ENCODE peak calls at places on chromosomes 6 and 20, in five cellular contexts. I is stomach, G is H1, H is sigmoid colon, Y is HepG2. V is an unnamed sample.

GRCh38 chr20:25310268-25310920 is 62.5 kb downstream of the PYGB start:
- DNase-seq in I (peak; percentile 58), G (no peak), H (peak; percentile 85), Y (peak; percentile 99), V (peak; percentile 79)

GRCh38 chr20:20457392-20458126 is 89.7 kb downstream of the INSM1 start:
- DNase-seq in I (no peak), G (no peak), H (no peak), Y (no peak), V (no peak)

GRCh38 chr6:84093405-84094049 is 60.0 kb downstream of the MRAP2 start:
- DNase-seq in I (no peak), G (no peak), H (no peak), Y (no peak), V (no peak)

GRCh38 chr6:99334526-99335127 is 14.8 kb downstream of the FAXC start:
- DNase-seq in I (no peak), G (no peak), H (no peak), Y (peak; percentile 58), V (no peak)

GRCh38 chr6:41935190-41935569 is 6.4 kb downstream of the CCND3 start:
- DNase-seq in I (no peak), G (no peak), H (no peak), Y (no peak), V (no peak)

GRCh38 chr6:46013639-46014038 is 2.0 kb downstream of the CLIC5 start:
- DNase-seq in I (no peak), G (no peak), H (no peak), Y (no peak), V (no peak)

GRCh38 chr6:10555625-10556309 is 34.6 kb downstream of the GCNT2 start:
- DNase-seq in I (peak; percentile 51), G (peak; percentile 56), H (peak; percentile 84), Y (no peak), V (peak; percentile 77)

GRCh38 chr6:103908898-103909297 is 950.8 kb downstream of the HACE1 start:
- DNase-seq in I (no peak), G (no peak), H (no peak), Y (no peak), V (no peak)

GRCh38 chr6:111276736-111277135 is 189.4 kb downstream of the SLC16A10 start:
- DNase-seq in I (no peak), G (no peak), H (no peak), Y (no peak), V (no peak)

GRCh38 chr20:19750907-19751636 is 7.0 kb upstream of the RIN2 start:
- DNase-seq in I (no peak), G (no peak), H (no peak), Y (no peak), V (no peak)

GRCh38 chr20:51768759-51769517 is 748 bp upstream of the ATP9A start:
- DNase-seq in I (no peak), G (no peak), H (no peak), Y (no peak), V (peak; percentile 64)
- TF ChIP-seq EP300 in I (no peak), G (no peak), H (no peak), Y (no peak), V (no peak)

DNA sequence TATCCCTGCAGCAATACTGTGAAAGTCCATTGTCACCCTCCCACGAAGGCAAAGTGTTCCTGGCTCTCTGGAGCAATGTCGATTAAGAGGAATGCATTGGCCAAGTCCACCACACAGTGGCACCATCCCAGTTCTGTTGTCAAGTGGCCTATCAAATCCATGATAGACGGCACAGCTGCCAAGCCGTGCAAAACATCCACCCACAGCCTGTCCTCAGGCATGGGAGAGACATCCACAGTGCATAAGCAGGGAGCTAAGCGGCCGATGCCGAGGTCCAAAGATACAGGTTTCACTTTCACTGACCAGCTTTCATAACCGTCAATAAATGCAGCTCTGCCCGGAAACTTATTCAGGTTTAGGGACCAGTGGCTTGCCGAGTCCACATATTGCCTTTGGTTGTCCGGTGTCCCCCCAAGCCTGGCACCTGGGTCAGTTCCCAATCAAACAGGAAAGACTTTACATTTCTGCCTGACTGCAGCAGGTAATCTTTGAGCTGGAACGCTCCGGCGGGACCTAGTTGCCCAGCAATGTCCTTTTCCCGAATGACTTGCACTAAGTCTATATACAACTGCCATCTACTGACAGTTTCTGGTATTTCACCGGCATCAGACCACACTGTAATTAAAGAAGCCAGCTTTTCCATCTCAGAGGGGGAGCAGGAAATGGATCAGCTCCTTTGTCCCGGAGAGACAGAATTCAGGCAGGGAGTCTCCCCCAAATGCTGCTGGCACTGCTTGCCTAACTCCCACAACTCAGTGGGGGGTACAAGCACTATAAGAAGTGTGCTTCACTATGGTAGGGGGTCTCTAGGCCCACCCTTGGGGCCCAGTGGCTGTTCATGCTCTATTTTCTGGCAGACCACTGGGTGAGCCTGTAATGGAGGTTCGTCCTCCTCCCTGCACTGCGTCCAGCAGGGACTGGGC is 6.3 kb downstream of the ZKSCAN3 start:
- DNase-seq in I (peak; percentile 81), G (peak; percentile 62), H (peak; percentile 88), Y (peak; percentile 90), V (peak; percentile 86)
- H3K27ac ChIP-seq in I (peak overlapping the region; percentile 89), G (peak overlapping the region; percentile 53), H (peak overlapping the region; percentile 84), Y (peak overlapping the region; percentile 75), V (peak overlapping the region; percentile 83)

DNA sequence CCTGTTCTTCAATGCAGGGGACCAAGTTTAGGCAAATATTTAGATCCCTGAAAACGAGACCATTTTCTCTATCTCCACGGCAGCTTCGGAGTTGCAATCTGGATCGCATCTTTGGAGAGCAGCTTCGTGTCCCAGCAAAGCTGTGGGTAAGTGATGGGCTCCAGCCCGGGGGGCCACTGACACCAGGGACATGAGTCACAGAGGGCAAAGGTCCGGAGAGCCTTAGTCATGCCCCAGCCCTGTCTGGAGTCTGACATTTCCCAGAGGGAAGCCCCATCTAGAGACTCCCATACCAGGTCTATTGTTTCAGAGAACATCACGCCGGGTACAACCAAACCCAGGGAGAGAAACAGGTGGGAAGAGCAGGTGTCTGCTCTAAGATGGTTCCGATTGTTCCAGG is 95.9 kb downstream of the NFATC2 start:
- DNase-seq in I (no peak), G (no peak), H (peak; percentile 83), Y (peak; percentile 82), V (no peak)
- TF ChIP-seq POLR2AphosphoS5 in I (no peak), G (no peak), H (no peak), Y (no peak), V (no peak)

GRCh38 chr6:97666889-97667288 is 383.9 kb upstream of the MMS22L start:
- DNase-seq in I (no peak), G (no peak), H (no peak), Y (no peak), V (no peak)

GRCh38 chr6:97668716-97669115 is 385.7 kb upstream of the MMS22L start:
- DNase-seq in I (no peak), G (no peak), H (no peak), Y (no peak), V (no peak)

GRCh38 chr6:97665410-97665809 is 382.4 kb upstream of the MMS22L start:
- DNase-seq in I (no peak), G (no peak), H (no peak), Y (no peak), V (no peak)

GRCh38 chr6:97674802-97675201 is 391.8 kb upstream of the MMS22L start:
- DNase-seq in I (no peak), G (no peak), H (peak; percentile 36), Y (no peak), V (no peak)

DNA sequence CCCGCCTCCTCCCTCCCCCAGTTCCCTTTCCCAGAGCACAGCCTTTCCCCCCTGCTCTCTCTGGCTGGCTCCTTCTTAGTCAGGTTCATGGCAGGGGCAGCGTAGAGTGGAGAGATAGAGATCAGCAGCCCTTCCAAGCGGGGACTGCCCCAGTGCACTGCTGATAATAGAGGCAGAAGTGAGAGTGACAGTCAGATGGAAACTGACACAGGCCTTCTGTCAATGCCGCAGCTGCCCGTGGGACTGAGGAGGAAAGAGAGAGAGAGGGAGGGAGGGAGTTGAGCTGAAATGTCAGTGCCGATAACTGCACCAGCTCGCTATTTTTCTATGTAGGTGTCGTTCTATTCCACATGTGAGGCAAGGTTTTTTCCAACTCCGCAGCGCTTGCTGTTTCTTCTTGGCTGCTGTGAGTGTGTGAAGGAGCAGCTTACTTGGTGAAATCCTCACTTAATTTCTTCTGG is 386.2 kb upstream of the MMS22L start:
- DNase-seq in I (no peak), G (no peak), H (no peak), Y (no peak), V (no peak)
- TF ChIP-seq EP300 in I (no peak), G (no peak), H (no peak), Y (no peak), V (no peak)

GRCh38 chr6:70380259-70380658 is 33.0 kb upstream of the FAM135A start:
- DNase-seq in I (no peak), G (no peak), H (no peak), Y (no peak), V (no peak)
- H3K27ac ChIP-seq in I (no peak overlapping the region), G (no peak overlapping the region), H (no peak overlapping the region), Y (no peak overlapping the region), V (no peak overlapping the region)

GRCh38 chr20:2509468-2509781 is 710 bp upstream of the ZNF343 start:
- DNase-seq in I (no peak), G (no peak), H (no peak), Y (no peak), V (no peak)
- TF ChIP-seq POLR2AphosphoS5 in I (no peak), G (no peak), H (no peak), Y (no peak), V (no peak)

GRCh38 chr6:134288538-134289203 is 29.2 kb downstream of the SGK1 start:
- DNase-seq in I (no peak), G (no peak), H (no peak), Y (no peak), V (no peak)
- TF ChIP-seq EP300 in I (no peak), G (no peak), H (no peak), Y (no peak), V (no peak)

V was measured in suprapubic skin.